ENCODE peak calls at places on chromosomes 12 and 14, in nine cellular contexts. R is fibroblast of lung, Z is GM23248, M is skeletal muscle cell, X is AG04449, H is heart left ventricle, Y is endodermal cell, S is cardiac fibroblast, V is coronary artery. N is an unnamed sample.
A peak's percentile ranks its signal among the peaks of the same experiment; 100 is the strongest.

GRCh38 chr12:12333407-12333831 is 16.6 kb downstream of the MANSC1 start:
- DNase-seq in R (peak; percentile 98), M (peak; percentile 64), Z (no peak), H (no peak), V (no peak), S (peak; percentile 70), Y (no peak), X (no peak), N (peak; percentile 90)

GRCh38 chr12:93645702-93646101 is 31.5 kb upstream of the CRADD start:
- DNase-seq in M (no peak), Z (peak; percentile 60), V (no peak), R (peak; percentile 69), X (no peak), S (peak; percentile 33), H (no peak), Y (no peak), N (peak; percentile 69)

GRCh38 chr14:20469890-20470858 is 968 bp downstream of the PNP start:
- DNase-seq in R (peak; percentile 68), S (peak; percentile 63), V (peak; percentile 78), H (peak; percentile 49), Y (peak; percentile 80), M (no peak), Z (peak; percentile 91), X (no peak), N (peak; percentile 58)

GRCh38 chr14:52279405-52279804 is 11.9 kb downstream of the PTGDR start:
- DNase-seq in H (no peak), X (no peak), S (peak; percentile 35), M (no peak), V (no peak), Z (peak; percentile 76), R (peak; percentile 78), Y (no peak), N (peak; percentile 88)

GRCh38 chr12:1668833-1669543 is 21.9 kb upstream of the ADIPOR2 start:
- DNase-seq in X (no peak), H (peak; percentile 91), M (no peak), V (no peak), Y (peak; percentile 41), Z (no peak), S (peak; percentile 50), R (no peak), N (no peak)

GRCh38 chr12:88237954-88238353 is 95.8 kb downstream of the TMTC3 start:
- DNase-seq in H (no peak), X (peak; percentile 12), R (peak; percentile 82), S (peak; percentile 27), Z (peak; percentile 76), Y (no peak), M (peak; percentile 54), V (no peak), N (peak; percentile 43)

GRCh38 chr12:48061943-48062719 is 43.7 kb downstream of the SENP1 start:
- DNase-seq in X (no peak), V (no peak), Z (no peak), Y (no peak), H (no peak), S (no peak), R (peak; percentile 6), M (no peak), N (no peak)

GRCh38 chr14:55938249-55938791 is 179.9 kb upstream of the PELI2 start:
- DNase-seq in H (peak; percentile 64), X (peak; percentile 14), S (peak; percentile 50), M (peak; percentile 5), Z (peak; percentile 64), Y (no peak), V (no peak), R (peak; percentile 58), N (no peak)

GRCh38 chr12:129245769-129246168 is 392.5 kb downstream of the GLT1D1 start:
- DNase-seq in H (no peak), M (no peak), V (no peak), X (no peak), R (no peak), S (no peak), Y (no peak), Z (no peak), N (no peak)

GRCh38 chr12:129063600-129063999 is 210.3 kb downstream of the GLT1D1 start:
- DNase-seq in M (no peak), Y (no peak), X (no peak), V (no peak), Z (no peak), R (no peak), H (no peak), S (no peak), N (no peak)

GRCh38 chr12:52082026-52082667 is 2.6 kb downstream of the SMIM41 start:
- DNase-seq in Z (no peak), M (no peak), S (peak; percentile 65), V (no peak), X (no peak), R (peak; percentile 63), Y (peak; percentile 75), H (peak; percentile 62), N (peak; percentile 79)

GRCh38 chr12:51971679-51972423 is 20.4 kb downstream of the ACVR1B start:
- DNase-seq in X (no peak), R (no peak), Z (no peak), H (no peak), M (no peak), Y (no peak), S (peak; percentile 52), V (peak; percentile 9), N (peak; percentile 67)

GRCh38 chr14:25111061-25111601 is 61.2 kb upstream of the STXBP6 start:
- DNase-seq in V (no peak), H (peak; percentile 34), R (peak; percentile 99), S (peak; percentile 95), Z (peak; percentile 98), M (peak; percentile 94), Y (no peak), X (peak; percentile 36), N (peak; percentile 96)

GRCh38 chr14:66284346-66284745 is 201.8 kb upstream of the CCDC196 start:
- DNase-seq in X (peak; percentile 19), Y (no peak), H (no peak), M (peak; percentile 12), Z (peak; percentile 27), V (no peak), S (no peak), R (peak; percentile 46), N (peak; percentile 36)

GRCh38 chr12:116687888-116688287 is 50.0 kb downstream of the SPRING1 start:
- DNase-seq in X (no peak), S (peak; percentile 26), Z (peak; percentile 48), R (peak; percentile 5), V (no peak), M (no peak), Y (peak; percentile 95), H (peak; percentile 54), N (no peak)

GRCh38 chr12:6764011-6764828 is 1.9 kb upstream of the PTMS start:
- DNase-seq in M (peak; percentile 97), S (peak; percentile 99), R (peak; percentile 100), V (peak; percentile 98), H (peak; percentile 97), Y (peak; percentile 100), Z (peak; percentile 96), X (peak; percentile 97), N (peak; percentile 98)
- H3K4me3 ChIP-seq in M (peak overlapping the region; percentile 22), S (peak overlapping the region; percentile 8), R (peak overlapping the region; percentile 35), V (peak overlapping the region; percentile 96), H (peak overlapping the region; percentile 7), Y (peak overlapping the region; percentile 81), Z (peak overlapping the region; percentile 98), X (peak overlapping the region; percentile 16), N (peak overlapping the region; percentile 50)

GRCh38 chr12:108438687-108439086 is 76.4 kb upstream of the FICD start:
- DNase-seq in S (no peak), V (no peak), Z (no peak), R (no peak), Y (no peak), H (no peak), M (no peak), X (no peak), N (no peak)

GRCh38 chr12:108442077-108442476 is 73.0 kb upstream of the FICD start:
- DNase-seq in V (no peak), Y (peak; percentile 81), Z (no peak), X (no peak), S (no peak), M (no peak), H (no peak), R (no peak), N (no peak)

GRCh38 chr12:108442910-108443309 is 72.2 kb upstream of the FICD start:
- DNase-seq in V (no peak), Z (no peak), Y (no peak), H (no peak), X (no peak), S (no peak), R (no peak), M (no peak), N (no peak)

GRCh38 chr12:108440736-108441135 is 74.3 kb upstream of the FICD start:
- DNase-seq in H (no peak), M (no peak), Z (no peak), R (no peak), X (no peak), V (no peak), Y (peak; percentile 67), S (no peak), N (no peak)

GRCh38 chr12:108441549-108441948 is 73.5 kb upstream of the FICD start:
- DNase-seq in V (no peak), Z (no peak), R (no peak), H (no peak), M (no peak), S (no peak), X (no peak), Y (no peak), N (no peak)
- H3K4me3 ChIP-seq in V (no peak overlapping the region), Z (no peak overlapping the region), R (no peak overlapping the region), H (no peak overlapping the region), M (no peak overlapping the region), S (no peak overlapping the region), X (no peak overlapping the region), Y (peak overlapping the region; percentile 30), N (no peak overlapping the region)

GRCh38 chr12:63149884-63150254 is 1.1 kb downstream of the AVPR1A start:
- DNase-seq in H (no peak), R (no peak), S (no peak), X (no peak), Y (no peak), V (no peak), Z (no peak), M (no peak), N (no peak)
- H3K4me3 ChIP-seq in H (peak overlapping the region; percentile 50), R (no peak overlapping the region), S (no peak overlapping the region), X (no peak overlapping the region), Y (no peak overlapping the region), V (peak overlapping the region; percentile 69), Z (no peak overlapping the region), M (no peak overlapping the region), N (no peak overlapping the region)

GRCh38 chr14:68978550-68978911 is 571 bp downstream of the ACTN1 start:
- DNase-seq in X (no peak), R (peak; percentile 51), M (no peak), Z (peak; percentile 73), H (peak; percentile 64), S (peak; percentile 55), Y (peak; percentile 91), V (no peak), N (peak; percentile 24)

GRCh38 chr14:68977741-68978549 is 1.2 kb downstream of the ACTN1 start:
- DNase-seq in S (peak; percentile 86), H (peak; percentile 81), V (peak; percentile 94), R (peak; percentile 95), Z (peak; percentile 89), M (peak; percentile 84), X (peak; percentile 89), Y (peak; percentile 80), N (peak; percentile 39)

GRCh38 chr14:68975667-68976066 is 3.4 kb downstream of the ACTN1 start:
- DNase-seq in V (no peak), Z (peak; percentile 92), S (peak; percentile 83), H (peak; percentile 37), M (no peak), R (peak; percentile 94), X (no peak), Y (peak; percentile 47), N (peak; percentile 91)

GRCh38 chr14:68976160-68977067 is 2.7 kb downstream of the ACTN1 start:
- DNase-seq in S (no peak), H (peak; percentile 81), M (no peak), V (no peak), R (peak; percentile 45), Y (peak; percentile 55), X (no peak), Z (peak; percentile 69), N (peak; percentile 40)

GRCh38 chr14:68977137-68977740 is 1.9 kb downstream of the ACTN1 start:
- DNase-seq in X (no peak), Y (peak; percentile 64), S (no peak), V (no peak), Z (no peak), R (no peak), M (no peak), H (no peak), N (peak; percentile 86)
- H3K4me3 ChIP-seq in X (peak overlapping the region; percentile 98), Y (peak overlapping the region; percentile 77), S (peak overlapping the region; percentile 93), V (peak overlapping the region; percentile 89), Z (peak overlapping the region; percentile 96), R (peak overlapping the region; percentile 81), M (peak overlapping the region; percentile 92), H (peak overlapping the region; percentile 79), N (peak overlapping the region; percentile 95)

N was measured in fibroblast of the aortic adventitia.